ENCODE peak calls at places on chromosomes 13 and 19, in four cellular contexts. Q is K562, Z is H1, A is GM12878. T is an unnamed sample.

GRCh38 chr13:77544365-77544764 is 8.9 kb downstream of the SCEL start:
- DNase-seq in A (no peak), Q (no peak), Z (no peak), T (no peak)

GRCh38 chr13:69579351-69579750 is 528.3 kb upstream of the ATXN8OS start:
- DNase-seq in Z (no peak), Q (no peak), A (no peak), T (no peak)

GRCh38 chr13:66940113-66940512 is 290.0 kb downstream of the PCDH9 start:
- DNase-seq in A (no peak), Q (no peak), Z (no peak), T (no peak)

GRCh38 chr13:98350746-98351330 is 173.8 kb upstream of the RNF113B start:
- DNase-seq in A (no peak), Z (no peak), Q (no peak), T (no peak)

GRCh38 chr19:49847731-49848696 is 2.9 kb upstream of the PTOV1 start:
- DNase-seq in Z (no peak), A (no peak), Q (peak), T (no peak)

GRCh38 chr19:57817976-57818375 is 3.3 kb upstream of the ZNF552 start:
- DNase-seq in Z (no peak), A (no peak), Q (no peak), T (no peak)

GRCh38 chr19:53333071-53333465 is 481 bp upstream of the ZNF845 start:
- DNase-seq in Z (no peak), A (no peak), Q (no peak), T (no peak)

GRCh38 chr19:32570081-32570785 is 10.8 kb upstream of the PDCD5 start:
- DNase-seq in Q (peak), A (no peak), Z (peak), T (peak)

GRCh38 chr19:5925830-5926459 is 11.9 kb downstream of the CAPS start:
- DNase-seq in A (no peak), Q (no peak), Z (no peak), T (no peak)

GRCh38 chr13:111951982-111952565 is 114.9 kb upstream of the SOX1 start:
- DNase-seq in A (no peak), Z (peak), Q (no peak), T (no peak)

GRCh38 chr19:15332311-15332996 is at the start of gene BRD4:
- DNase-seq in Q (peak), Z (peak), A (no peak), T (no peak)

GRCh38 chr13:25686831-25687495 is 315.2 kb downstream of the ATP8A2 start:
- DNase-seq in A (no peak), Z (no peak), Q (no peak), T (no peak)

GRCh38 chr13:94711561-94712286 is 621 bp downstream of the SOX21 start:
- DNase-seq in Z (no peak), Q (peak), A (no peak), T (no peak)

GRCh38 chr19:29277107-29277506 is 64.2 kb upstream of the UQCRFS1 start:
- DNase-seq in Z (peak), Q (no peak), A (peak), T (no peak)

GRCh38 chr19:6260912-6261636 is 18.7 kb downstream of the MLLT1 start:
- DNase-seq in Z (peak), Q (peak), A (no peak), T (peak)

GRCh38 chr13:48853381-48854102 is 122.2 kb upstream of the FNDC3A start:
- DNase-seq in Q (no peak), A (no peak), Z (no peak), T (no peak)

GRCh38 chr13:81326913-81327312 is 986.0 kb upstream of the SPRY2 start:
- DNase-seq in Z (no peak), A (no peak), Q (no peak), T (no peak)

GRCh38 chr13:95246292-95247082 is 54.8 kb downstream of the ABCC4 start:
- DNase-seq in Z (no peak), A (no peak), Q (no peak), T (no peak)

GRCh38 chr19:48591021-48591420 is 15.5 kb upstream of the SPACA4 start:
- DNase-seq in Q (no peak), A (no peak), Z (no peak), T (no peak)

DNA sequence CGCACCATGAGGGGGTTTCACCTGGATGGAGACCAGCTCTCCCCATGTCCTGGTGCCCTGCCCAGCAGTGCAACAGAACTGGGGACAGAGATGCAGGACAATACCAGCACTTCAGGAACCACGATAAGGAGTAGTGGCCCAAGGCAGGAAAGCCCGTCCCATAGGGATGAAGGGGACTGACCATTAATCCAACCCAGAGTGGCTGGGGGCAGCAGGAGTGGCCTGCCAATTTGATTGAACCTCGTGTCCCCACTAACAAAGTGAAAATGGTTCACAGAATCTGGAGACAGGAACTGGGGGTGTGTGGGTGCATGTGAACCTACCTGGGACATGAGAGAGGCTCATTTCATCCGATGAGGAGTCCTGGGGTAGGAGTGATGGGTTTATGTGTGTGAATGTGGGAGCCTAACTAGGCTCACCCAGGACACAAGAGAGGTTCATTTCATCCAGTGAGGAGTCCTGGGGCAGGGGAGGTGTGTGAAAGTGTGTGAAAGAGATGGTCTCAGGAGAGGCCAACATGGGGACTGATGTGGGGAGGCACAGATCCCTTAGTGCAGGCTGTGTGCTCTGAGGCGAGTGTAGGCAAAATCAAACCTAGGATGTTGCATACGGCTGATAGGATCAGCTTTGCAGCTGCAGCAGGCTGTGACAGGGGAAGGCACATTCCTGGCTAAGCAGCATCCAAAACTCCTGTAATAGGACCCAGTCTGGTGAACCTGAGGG is 98.2 kb downstream of the ZNF429 start:
- DNase-seq in Q (no peak), Z (no peak), A (no peak), T (no peak)
- TF ChIP-seq YY1 in Q (no peak), Z (no peak), A (no peak), T (no peak)

GRCh38 chr19:4208385-4209094 is 20.8 kb upstream of the EBI3 start:
- DNase-seq in Q (peak), A (no peak), Z (peak), T (peak)
- TF ChIP-seq CBX5 in Q (no peak), A (no peak), Z (no peak), T (no peak)

DNA sequence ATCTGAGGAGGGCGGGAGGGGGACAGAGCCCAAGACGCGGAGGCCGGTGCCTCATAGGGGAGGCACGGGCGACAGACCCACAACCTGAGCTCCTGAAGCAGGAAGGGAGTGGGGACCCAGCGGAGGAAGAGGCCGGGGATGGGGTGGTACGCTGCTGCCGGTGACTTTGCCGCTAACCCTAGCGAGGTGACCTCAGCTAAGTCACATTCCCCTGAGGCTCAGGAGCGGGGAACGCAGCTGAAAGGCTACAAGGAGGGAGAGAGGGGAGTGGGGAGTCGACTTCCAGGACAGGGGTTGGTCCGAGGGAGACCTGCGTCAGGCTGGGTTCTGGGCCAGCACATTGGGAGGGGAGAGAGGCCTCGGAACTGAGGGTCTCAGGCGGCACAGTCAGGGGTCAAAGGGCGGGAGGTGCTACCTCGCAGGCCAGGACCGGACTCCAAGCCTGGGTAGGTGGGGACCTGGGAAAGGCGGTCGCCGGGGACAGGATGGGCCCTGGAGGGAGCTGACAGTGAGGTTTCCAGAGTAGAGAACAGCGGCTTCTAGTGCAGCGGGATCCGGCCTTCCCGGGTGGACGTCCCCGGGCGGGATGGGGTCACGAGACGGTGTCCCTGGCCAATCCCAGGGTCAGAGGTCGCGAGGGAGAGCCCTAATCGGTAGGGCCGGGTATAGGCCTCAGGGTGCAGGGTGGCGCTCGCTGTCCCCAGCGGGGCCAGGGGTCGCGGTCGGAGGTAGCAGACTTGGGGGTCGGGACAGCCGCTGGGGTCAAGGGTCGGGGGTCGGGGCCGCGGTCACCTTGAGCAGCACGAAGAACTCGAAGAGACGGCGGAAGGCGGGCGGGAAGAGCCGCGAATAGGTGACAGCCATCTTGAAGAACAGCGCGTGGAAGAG is 699 bp downstream of the TMEM259 start:
- DNase-seq in Q (peak), A (no peak), Z (no peak), T (no peak)
- TF ChIP-seq CHD2 in Q (no peak), A (no peak), Z (no peak), T (no peak)

GRCh38 chr13:107034236-107034635 is 466.3 kb upstream of the ARGLU1 start:
- DNase-seq in Z (no peak), A (no peak), Q (no peak), T (no peak)
- TF ChIP-seq YY1 in Z (no peak), A (no peak), Q (no peak), T (no peak)

GRCh38 chr13:113903361-113903760 is 39.5 kb upstream of the GAS6 start:
- DNase-seq in Z (no peak), A (no peak), Q (no peak), T (no peak)
- TF ChIP-seq CBX5 in Z (no peak), A (no peak), Q (no peak), T (no peak)